ENCODE peak calls at places on chromosomes 3 and 15, in eight cellular contexts. G is bronchial epithelial cell; D is GM18507; Y is NCI-H748 treated with DMSO at 0.1 percent for 48 hours; N is stomach; M is effector memory CD8-positive, alpha-beta T cell; E is left kidney; T is occipital lobe. K is an unnamed sample.

GRCh38 chr15:84572231-84572630 is 28.6 kb upstream of the ZSCAN2 start:
- DNase-seq in G (no peak), M (no peak), N (no peak), D (no peak), Y (no peak), E (no peak), T (no peak), K (no peak)

GRCh38 chr3:49720383-49721164 is 1.1 kb upstream of the AMIGO3 start:
- DNase-seq in N (no peak), D (no peak), G (no peak), M (no peak), Y (no peak), T (no peak), E (no peak), K (no peak)

GRCh38 chr3:61872077-61872706 is 310.8 kb downstream of the PTPRG start:
- DNase-seq in Y (peak; percentile 26), N (no peak), T (no peak), D (no peak), G (no peak), M (no peak), E (no peak), K (no peak)

GRCh38 chr3:73052857-73053256 is 8.6 kb upstream of the EBLN2 start:
- DNase-seq in M (no peak), G (no peak), D (no peak), T (no peak), Y (peak; percentile 30), N (no peak), E (no peak), K (no peak)

GRCh38 chr15:90103669-90104329 is 1.5 kb upstream of the IDH2 start:
- DNase-seq in T (no peak), M (no peak), E (no peak), G (no peak), N (peak; percentile 82), D (no peak), Y (no peak), K (peak; percentile 83)

GRCh38 chr15:61661791-61662190 is 398.5 kb downstream of the VPS13C start:
- DNase-seq in T (no peak), N (no peak), M (no peak), G (peak; percentile 28), Y (no peak), D (no peak), E (no peak), K (no peak)

GRCh38 chr15:40908095-40908494 is 13.8 kb downstream of the VPS18 start:
- DNase-seq in D (no peak), G (no peak), N (no peak), E (no peak), M (no peak), T (no peak), Y (no peak), K (no peak)

GRCh38 chr3:140529558-140529957 is 148.3 kb upstream of the TRIM42 start:
- DNase-seq in Y (no peak), E (no peak), D (no peak), T (no peak), M (no peak), N (no peak), G (no peak), K (no peak)

K was measured in body of pancreas.